ENCODE peak calls at places on chromosomes 6 and 20, in ten cellular contexts. One of them, this sample, is unnamed.
A peak's percentile ranks its signal among the peaks of the same experiment; 100 is the strongest.

GRCh38 chr6:42551202-42551601 is 12.6 kb upstream of the UBR2 start:
- DNase-seq in pancreas: no peak
- DNase-seq in fibroblast of villous mesenchyme: peak; percentile 34
- DNase-seq in PC-3: no peak
- DNase-seq in brain microvascular endothelial cell: no peak
- DNase-seq in A549: no peak
- DNase-seq in GM23248: peak; percentile 63
- DNase-seq in right atrium auricular region: no peak
- DNase-seq in NB4: no peak
- DNase-seq in endothelial cell of umbilical vein: no peak
- DNase-seq in this sample: peak; percentile 21

GRCh38 chr6:26538572-26538902 is 371 bp downstream of the HMGN4 start:
- DNase-seq in pancreas: no peak
- DNase-seq in GM23248: no peak
- DNase-seq in right atrium auricular region: no peak
- DNase-seq in PC-3: peak; percentile 19
- DNase-seq in NB4: no peak
- DNase-seq in endothelial cell of umbilical vein: no peak
- DNase-seq in brain microvascular endothelial cell: no peak
- DNase-seq in fibroblast of villous mesenchyme: no peak
- DNase-seq in A549: no peak
- DNase-seq in this sample: no peak

GRCh38 chr20:49228676-49229075 is 9.5 kb downstream of the DDX27 start:
- DNase-seq in pancreas: no peak
- DNase-seq in fibroblast of villous mesenchyme: no peak
- DNase-seq in NB4: no peak
- DNase-seq in GM23248: no peak
- DNase-seq in brain microvascular endothelial cell: no peak
- DNase-seq in A549: no peak
- DNase-seq in endothelial cell of umbilical vein: no peak
- DNase-seq in PC-3: no peak
- DNase-seq in right atrium auricular region: no peak
- DNase-seq in this sample: no peak

GRCh38 chr20:21505810-21506530 is 7.9 kb downstream of the NKX2-2 start:
- DNase-seq in endothelial cell of umbilical vein: peak; percentile 37
- DNase-seq in fibroblast of villous mesenchyme: peak; percentile 22
- DNase-seq in brain microvascular endothelial cell: no peak
- DNase-seq in right atrium auricular region: no peak
- DNase-seq in A549: peak; percentile 80
- DNase-seq in PC-3: peak; percentile 57
- DNase-seq in pancreas: no peak
- DNase-seq in NB4: peak; percentile 35
- DNase-seq in GM23248: peak; percentile 69
- DNase-seq in this sample: no peak

GRCh38 chr6:101931766-101932165 is 538.3 kb downstream of the GRIK2 start:
- DNase-seq in endothelial cell of umbilical vein: no peak
- DNase-seq in fibroblast of villous mesenchyme: peak; percentile 13
- DNase-seq in brain microvascular endothelial cell: no peak
- DNase-seq in GM23248: peak; percentile 1
- DNase-seq in A549: no peak
- DNase-seq in NB4: no peak
- DNase-seq in PC-3: no peak
- DNase-seq in right atrium auricular region: no peak
- DNase-seq in pancreas: no peak
- DNase-seq in this sample: peak; percentile 14

GRCh38 chr6:81614292-81614691 is 138.2 kb downstream of the TENT5A start:
- DNase-seq in brain microvascular endothelial cell: peak; percentile 72
- DNase-seq in right atrium auricular region: no peak
- DNase-seq in PC-3: peak; percentile 56
- DNase-seq in GM23248: peak; percentile 42
- DNase-seq in A549: no peak
- DNase-seq in NB4: peak; percentile 49
- DNase-seq in fibroblast of villous mesenchyme: peak; percentile 91
- DNase-seq in endothelial cell of umbilical vein: peak; percentile 77
- DNase-seq in pancreas: no peak
- DNase-seq in this sample: peak; percentile 15

GRCh38 chr20:44532248-44532980 is 10.5 kb upstream of the SERINC3 start:
- DNase-seq in endothelial cell of umbilical vein: peak; percentile 52
- DNase-seq in brain microvascular endothelial cell: no peak
- DNase-seq in right atrium auricular region: no peak
- DNase-seq in NB4: no peak
- DNase-seq in A549: no peak
- DNase-seq in PC-3: peak; percentile 25
- DNase-seq in GM23248: peak; percentile 45
- DNase-seq in fibroblast of villous mesenchyme: no peak
- DNase-seq in pancreas: no peak
- DNase-seq in this sample: no peak

GRCh38 chr6:15490242-15491100 is 172.4 kb downstream of the DTNBP1 start:
- DNase-seq in right atrium auricular region: no peak
- DNase-seq in endothelial cell of umbilical vein: no peak
- DNase-seq in pancreas: no peak
- DNase-seq in fibroblast of villous mesenchyme: no peak
- DNase-seq in brain microvascular endothelial cell: no peak
- DNase-seq in NB4: no peak
- DNase-seq in PC-3: no peak
- DNase-seq in A549: no peak
- DNase-seq in GM23248: no peak
- DNase-seq in this sample: no peak

GRCh38 chr20:50153153-50153499 is 397 bp downstream of the PEDS1 start:
- DNase-seq in PC-3: peak; percentile 17
- DNase-seq in A549: no peak
- DNase-seq in brain microvascular endothelial cell: no peak
- DNase-seq in NB4: no peak
- DNase-seq in fibroblast of villous mesenchyme: no peak
- DNase-seq in pancreas: no peak
- DNase-seq in GM23248: peak; percentile 43
- DNase-seq in right atrium auricular region: no peak
- DNase-seq in endothelial cell of umbilical vein: no peak
- DNase-seq in this sample: no peak

GRCh38 chr6:154458565-154459475 is 51.7 kb downstream of the CNKSR3 start:
- DNase-seq in GM23248: peak; percentile 59
- DNase-seq in PC-3: no peak
- DNase-seq in NB4: no peak
- DNase-seq in endothelial cell of umbilical vein: no peak
- DNase-seq in A549: no peak
- DNase-seq in pancreas: no peak
- DNase-seq in brain microvascular endothelial cell: no peak
- DNase-seq in fibroblast of villous mesenchyme: peak; percentile 57
- DNase-seq in right atrium auricular region: no peak
- DNase-seq in this sample: no peak

GRCh38 chr20:46414608-46415007 is 8.2 kb upstream of the ELMO2 start:
- DNase-seq in right atrium auricular region: no peak
- DNase-seq in endothelial cell of umbilical vein: no peak
- DNase-seq in GM23248: no peak
- DNase-seq in NB4: no peak
- DNase-seq in PC-3: peak; percentile 55
- DNase-seq in A549: no peak
- DNase-seq in pancreas: no peak
- DNase-seq in fibroblast of villous mesenchyme: no peak
- DNase-seq in brain microvascular endothelial cell: no peak
- DNase-seq in this sample: peak; percentile 40

GRCh38 chr6:135280375-135281136 is 99.4 kb downstream of the MYB start:
- DNase-seq in fibroblast of villous mesenchyme: peak; percentile 97
- DNase-seq in endothelial cell of umbilical vein: peak; percentile 53
- DNase-seq in GM23248: peak; percentile 25
- DNase-seq in A549: no peak
- DNase-seq in pancreas: no peak
- DNase-seq in brain microvascular endothelial cell: no peak
- DNase-seq in PC-3: no peak
- DNase-seq in right atrium auricular region: no peak
- DNase-seq in NB4: peak; percentile 96
- DNase-seq in this sample: no peak

GRCh38 chr6:45422541-45423110 is 44.9 kb upstream of the SUPT3H start:
- DNase-seq in fibroblast of villous mesenchyme: no peak
- DNase-seq in GM23248: peak; percentile 73
- DNase-seq in NB4: peak; percentile 77
- DNase-seq in pancreas: no peak
- DNase-seq in brain microvascular endothelial cell: peak; percentile 55
- DNase-seq in PC-3: peak; percentile 44
- DNase-seq in right atrium auricular region: no peak
- DNase-seq in endothelial cell of umbilical vein: peak; percentile 14
- DNase-seq in A549: no peak
- DNase-seq in this sample: no peak

GRCh38 chr20:47464380-47465101 is 37.1 kb upstream of the NCOA3 start:
- DNase-seq in right atrium auricular region: peak; percentile 90
- DNase-seq in GM23248: peak; percentile 96
- DNase-seq in NB4: no peak
- DNase-seq in fibroblast of villous mesenchyme: peak; percentile 98
- DNase-seq in PC-3: peak; percentile 100
- DNase-seq in brain microvascular endothelial cell: peak; percentile 99
- DNase-seq in endothelial cell of umbilical vein: peak; percentile 94
- DNase-seq in A549: peak; percentile 97
- DNase-seq in pancreas: peak; percentile 5
- DNase-seq in this sample: peak; percentile 99

GRCh38 chr20:36091561-36092423 is 62.7 kb upstream of the EPB41L1 start:
- DNase-seq in fibroblast of villous mesenchyme: no peak
- DNase-seq in GM23248: no peak
- DNase-seq in NB4: no peak
- DNase-seq in A549: no peak
- DNase-seq in pancreas: no peak
- DNase-seq in endothelial cell of umbilical vein: no peak
- DNase-seq in brain microvascular endothelial cell: no peak
- DNase-seq in right atrium auricular region: no peak
- DNase-seq in PC-3: peak; percentile 18
- DNase-seq in this sample: no peak
- H3K4me3 ChIP-seq in fibroblast of villous mesenchyme: peak overlapping the region; percentile 33
- H3K4me3 ChIP-seq in GM23248: peak overlapping the region; percentile 75
- H3K4me3 ChIP-seq in NB4: no peak overlapping the region
- H3K4me3 ChIP-seq in A549: peak overlapping the region; percentile 97
- H3K4me3 ChIP-seq in pancreas: peak overlapping the region; percentile 55
- H3K4me3 ChIP-seq in endothelial cell of umbilical vein: no peak overlapping the region
- H3K4me3 ChIP-seq in brain microvascular endothelial cell: peak overlapping the region; percentile 5
- H3K4me3 ChIP-seq in right atrium auricular region: peak overlapping the region; percentile 65
- H3K4me3 ChIP-seq in PC-3: peak overlapping the region; percentile 82
- H3K4me3 ChIP-seq in this sample: peak overlapping the region; percentile 58

DNA sequence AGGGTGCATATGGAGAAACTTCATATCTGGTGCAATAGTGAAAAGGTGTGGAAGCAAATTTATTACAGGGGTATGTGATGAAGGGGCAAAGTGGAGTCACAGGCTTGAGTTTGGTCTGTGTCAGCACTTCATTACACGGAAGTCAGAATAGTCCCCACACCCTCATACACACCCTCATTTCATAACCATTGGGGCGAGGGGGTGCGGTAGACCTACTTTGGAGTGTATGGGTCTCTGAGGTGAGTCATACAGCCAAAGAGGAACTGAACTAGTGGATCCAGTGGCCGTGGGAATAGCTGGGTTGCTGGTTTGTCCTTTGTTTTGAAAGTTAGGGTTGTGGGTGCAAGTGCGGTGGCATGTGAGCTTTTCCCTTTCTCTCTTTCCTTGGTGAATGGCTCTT is 3.3 kb downstream of the TM9SF4 start:
- DNase-seq in A549: no peak
- DNase-seq in endothelial cell of umbilical vein: no peak
- DNase-seq in right atrium auricular region: peak; percentile 66
- DNase-seq in fibroblast of villous mesenchyme: no peak
- DNase-seq in brain microvascular endothelial cell: no peak
- DNase-seq in pancreas: no peak
- DNase-seq in GM23248: no peak
- DNase-seq in PC-3: no peak
- DNase-seq in NB4: peak; percentile 98
- DNase-seq in this sample: peak; percentile 51
- H3K4me3 ChIP-seq in A549: no peak overlapping the region
- H3K4me3 ChIP-seq in endothelial cell of umbilical vein: no peak overlapping the region
- H3K4me3 ChIP-seq in right atrium auricular region: no peak overlapping the region
- H3K4me3 ChIP-seq in fibroblast of villous mesenchyme: no peak overlapping the region
- H3K4me3 ChIP-seq in brain microvascular endothelial cell: no peak overlapping the region
- H3K4me3 ChIP-seq in pancreas: no peak overlapping the region
- H3K4me3 ChIP-seq in GM23248: no peak overlapping the region
- H3K4me3 ChIP-seq in PC-3: no peak overlapping the region
- H3K4me3 ChIP-seq in NB4: peak overlapping the region; percentile 27
- H3K4me3 ChIP-seq in this sample: no peak overlapping the region

DNA sequence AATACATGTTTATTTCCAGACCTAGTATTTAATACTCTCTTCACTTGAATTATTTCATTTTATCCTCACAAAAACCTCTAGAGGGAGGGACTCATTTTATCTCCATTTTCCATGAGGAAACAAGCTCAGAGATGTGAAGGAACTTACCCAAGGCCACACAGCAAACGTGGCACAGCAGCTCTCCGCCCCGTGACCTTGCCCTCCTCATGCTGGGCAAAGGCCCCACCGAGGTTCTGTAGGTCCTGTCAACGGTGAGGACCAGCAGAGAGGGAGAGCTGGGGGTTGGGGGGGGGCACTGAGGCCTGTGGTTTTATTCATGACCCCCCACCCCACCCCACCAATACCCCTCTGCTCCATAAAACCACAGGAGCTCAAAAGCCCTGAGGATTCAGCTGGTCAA is 40.9 kb upstream of the TLDC2 start:
- DNase-seq in pancreas: no peak
- DNase-seq in right atrium auricular region: no peak
- DNase-seq in GM23248: no peak
- DNase-seq in endothelial cell of umbilical vein: no peak
- DNase-seq in NB4: no peak
- DNase-seq in A549: no peak
- DNase-seq in fibroblast of villous mesenchyme: no peak
- DNase-seq in PC-3: no peak
- DNase-seq in brain microvascular endothelial cell: no peak
- DNase-seq in this sample: no peak
- H3K4me3 ChIP-seq in pancreas: no peak overlapping the region
- H3K4me3 ChIP-seq in right atrium auricular region: peak overlapping the region; percentile 34
- H3K4me3 ChIP-seq in GM23248: no peak overlapping the region
- H3K4me3 ChIP-seq in endothelial cell of umbilical vein: no peak overlapping the region
- H3K4me3 ChIP-seq in NB4: peak overlapping the region; percentile 35
- H3K4me3 ChIP-seq in A549: peak overlapping the region; percentile 33
- H3K4me3 ChIP-seq in fibroblast of villous mesenchyme: no peak overlapping the region
- H3K4me3 ChIP-seq in PC-3: peak overlapping the region; percentile 18
- H3K4me3 ChIP-seq in brain microvascular endothelial cell: no peak overlapping the region
- H3K4me3 ChIP-seq in this sample: peak overlapping the region; percentile 4

GRCh38 chr6:78629154-78629721 is 238.1 kb upstream of the IRAK1BP1 start:
- DNase-seq in A549: no peak
- DNase-seq in PC-3: no peak
- DNase-seq in GM23248: peak; percentile 71
- DNase-seq in endothelial cell of umbilical vein: peak; percentile 26
- DNase-seq in right atrium auricular region: no peak
- DNase-seq in NB4: no peak
- DNase-seq in fibroblast of villous mesenchyme: peak; percentile 18
- DNase-seq in brain microvascular endothelial cell: peak; percentile 45
- DNase-seq in pancreas: no peak
- DNase-seq in this sample: no peak
- H3K4me3 ChIP-seq in A549: no peak overlapping the region
- H3K4me3 ChIP-seq in PC-3: no peak overlapping the region
- H3K4me3 ChIP-seq in GM23248: peak overlapping the region; percentile 75
- H3K4me3 ChIP-seq in endothelial cell of umbilical vein: peak overlapping the region; percentile 65
- H3K4me3 ChIP-seq in right atrium auricular region: peak overlapping the region; percentile 37
- H3K4me3 ChIP-seq in NB4: no peak overlapping the region
- H3K4me3 ChIP-seq in fibroblast of villous mesenchyme: peak overlapping the region; percentile 59
- H3K4me3 ChIP-seq in brain microvascular endothelial cell: peak overlapping the region; percentile 62
- H3K4me3 ChIP-seq in pancreas: peak overlapping the region; percentile 4
- H3K4me3 ChIP-seq in this sample: peak overlapping the region; percentile 42

This sample was measured in bronchial epithelial cell.